ENCODE peak calls at places on chromosomes 16 and 17, in six cellular contexts. M is left ventricle myocardium inferior; K is body of pancreas; L is gastrocnemius medialis; D is cardiac muscle cell; V is CD8-positive, alpha-beta T cell. W is an unnamed sample.

GRCh38 chr16:3004781-3005284 is 7.9 kb upstream of the CLDN9 start:
- DNase-seq in M (no peak), K (peak; percentile 80), L (no peak), D (peak; percentile 79), V (no peak), W (no peak)

GRCh38 chr16:57987441-57988177 is 12.9 kb downstream of the ZNF319 start:
- DNase-seq in M (no peak), K (no peak), L (no peak), D (no peak), V (no peak), W (no peak)

GRCh38 chr16:30187556-30187865 is 4.1 kb downstream of the CORO1A start:
- DNase-seq in M (no peak), K (no peak), L (no peak), D (no peak), V (no peak), W (no peak)

GRCh38 chr17:48520631-48521045 is 10.2 kb downstream of the HOXB1 start:
- DNase-seq in M (no peak), K (no peak), L (no peak), D (no peak), V (no peak), W (no peak)

GRCh38 chr16:66292241-66292935 is 74.1 kb upstream of the CDH5 start:
- DNase-seq in M (no peak), K (no peak), L (no peak), D (no peak), V (no peak), W (no peak)

GRCh38 chr17:12744298-12744697 is 45.0 kb upstream of the ARHGAP44 start:
- DNase-seq in M (peak; percentile 57), K (no peak), L (no peak), D (no peak), V (no peak), W (no peak)

GRCh38 chr17:978110-979093 is 1.2 kb downstream of the NXN start:
- DNase-seq in M (peak; percentile 55), K (peak; percentile 50), L (no peak), D (peak; percentile 57), V (no peak), W (no peak)

GRCh38 chr17:62614142-62614541 is 13.3 kb upstream of the MRC2 start:
- DNase-seq in M (no peak), K (no peak), L (no peak), D (peak; percentile 72), V (no peak), W (no peak)

GRCh38 chr17:49365667-49366066 is 3.6 kb upstream of the ZNF652 start:
- DNase-seq in M (no peak), K (no peak), L (no peak), D (peak; percentile 8), V (no peak), W (no peak)

GRCh38 chr17:67477687-67478086 is 100.6 kb downstream of the PITPNC1 start:
- DNase-seq in M (no peak), K (no peak), L (no peak), D (no peak), V (no peak), W (peak; percentile 24)

GRCh38 chr17:55432358-55433028 is 10.9 kb upstream of the MMD start:
- DNase-seq in M (no peak), K (no peak), L (no peak), D (no peak), V (no peak), W (no peak)

GRCh38 chr16:61128545-61129323 is 907.5 kb downstream of the CDH8 start:
- DNase-seq in M (no peak), K (no peak), L (no peak), D (no peak), V (no peak), W (no peak)

GRCh38 chr17:10013360-10014112 is 108.5 kb upstream of the RCVRN start:
- DNase-seq in M (no peak), K (no peak), L (no peak), D (no peak), V (no peak), W (no peak)

DNA sequence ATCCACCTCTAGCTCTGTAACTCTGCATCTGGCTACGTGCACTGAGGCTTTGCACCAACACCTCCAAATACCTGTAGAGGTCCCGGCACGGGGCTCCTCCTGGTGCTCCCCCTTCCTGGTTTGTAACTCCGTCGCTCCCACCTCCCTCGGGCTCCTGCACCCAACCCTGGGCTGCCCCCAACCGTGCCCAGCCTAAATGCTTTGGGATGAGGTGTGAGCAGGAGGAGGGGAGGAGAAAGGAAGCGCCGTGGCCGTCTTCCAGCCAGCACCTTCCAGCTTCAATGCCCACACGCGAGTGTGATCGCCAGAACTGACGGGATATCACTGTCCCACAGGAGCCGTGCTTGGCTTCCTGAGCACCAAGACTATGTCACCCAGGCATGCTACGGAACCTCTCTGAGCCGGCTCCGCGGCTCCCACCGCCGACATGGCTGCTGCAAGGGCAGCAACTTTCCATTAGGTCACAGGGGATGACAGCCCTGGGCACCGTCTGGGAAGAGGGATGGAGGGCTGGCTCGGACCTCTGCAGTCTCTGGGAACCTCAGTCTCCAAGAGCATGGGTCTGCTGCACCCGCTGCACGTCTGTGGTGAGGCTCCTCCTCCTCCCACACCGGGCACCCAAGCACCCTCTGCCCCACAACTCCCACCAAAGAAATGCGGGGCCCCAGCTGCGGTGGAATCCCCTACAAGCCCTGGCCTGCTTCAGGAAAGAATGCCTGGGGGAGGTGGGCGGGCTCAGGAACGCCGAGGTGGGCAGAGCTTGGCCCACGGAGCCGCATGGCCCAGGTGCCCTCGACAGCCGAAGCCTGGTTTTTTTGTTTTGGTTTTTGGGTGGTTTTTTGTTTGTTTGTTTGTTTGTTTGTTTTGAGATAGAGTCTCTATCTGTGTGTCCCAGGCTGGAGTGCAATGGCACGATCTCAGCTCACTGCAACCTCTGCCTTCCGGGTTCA is 6.4 kb upstream of the SLC38A10 start:
- DNase-seq in M (no peak), K (no peak), L (no peak), D (no peak), V (no peak), W (no peak)
- H3K27ac ChIP-seq in M (no peak overlapping the region), K (no peak overlapping the region), L (no peak overlapping the region), D (no peak overlapping the region), V (no peak overlapping the region), W (no peak overlapping the region)

GRCh38 chr16:71738820-71739219 is 14.3 kb upstream of the PHLPP2 start:
- DNase-seq in M (no peak), K (no peak), L (no peak), D (no peak), V (no peak), W (no peak)
- H3K4me3 ChIP-seq in M (no peak overlapping the region), K (no peak overlapping the region), L (no peak overlapping the region), D (no peak overlapping the region), V (no peak overlapping the region), W (no peak overlapping the region)

DNA sequence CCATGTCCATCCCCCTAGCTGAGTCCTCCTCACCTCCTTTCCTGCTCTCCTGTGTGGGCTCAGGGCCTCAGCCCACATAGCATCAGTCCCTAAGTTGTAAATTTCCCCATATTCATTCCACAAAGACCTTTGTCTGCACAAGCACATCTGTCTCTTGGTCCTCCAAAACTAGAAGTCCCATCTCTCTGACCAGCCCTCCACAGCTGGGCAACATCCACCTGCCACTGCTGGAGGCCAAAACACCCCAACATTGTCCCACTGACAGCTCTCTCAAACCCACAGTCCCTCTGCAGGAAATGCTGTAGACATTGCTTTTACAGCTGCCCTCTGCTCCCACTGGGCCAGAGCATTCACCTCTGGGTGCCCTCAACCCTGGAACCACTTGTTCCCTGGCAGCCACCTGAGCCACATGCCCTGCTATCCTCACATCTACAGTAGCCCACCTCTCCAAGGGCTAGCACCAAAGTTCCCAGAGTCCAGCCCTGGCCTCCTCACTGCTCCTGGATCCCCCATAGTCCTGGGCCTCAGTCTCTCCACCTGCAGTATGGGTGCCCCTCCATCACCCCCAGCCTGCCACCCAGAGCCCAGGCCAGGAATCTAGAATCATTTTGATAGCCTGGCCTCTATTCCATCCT is 1722.7 kb downstream of the TP53TG3F start:
- DNase-seq in M (no peak), K (no peak), L (no peak), D (no peak), V (no peak), W (no peak)
- H3K9me3 ChIP-seq in M (no peaks in the 10 kb centered on the region), K (no peaks in the 10 kb centered on the region), L (no peaks in the 10 kb centered on the region), D (no peaks in the 10 kb centered on the region), V (no peaks in the 10 kb centered on the region), W (peaks cover 4% of the 10 kb centered on the region)

GRCh38 chr17:50588391-50589111 is 28.0 kb downstream of the CACNA1G start:
- DNase-seq in M (peak; percentile 38), K (no peak), L (no peak), D (no peak), V (no peak), W (no peak)
- H3K27ac ChIP-seq in M (peak overlapping the region; percentile 66), K (no peak overlapping the region), L (no peak overlapping the region), D (peak overlapping the region; percentile 75), V (no peak overlapping the region), W (no peak overlapping the region)

DNA sequence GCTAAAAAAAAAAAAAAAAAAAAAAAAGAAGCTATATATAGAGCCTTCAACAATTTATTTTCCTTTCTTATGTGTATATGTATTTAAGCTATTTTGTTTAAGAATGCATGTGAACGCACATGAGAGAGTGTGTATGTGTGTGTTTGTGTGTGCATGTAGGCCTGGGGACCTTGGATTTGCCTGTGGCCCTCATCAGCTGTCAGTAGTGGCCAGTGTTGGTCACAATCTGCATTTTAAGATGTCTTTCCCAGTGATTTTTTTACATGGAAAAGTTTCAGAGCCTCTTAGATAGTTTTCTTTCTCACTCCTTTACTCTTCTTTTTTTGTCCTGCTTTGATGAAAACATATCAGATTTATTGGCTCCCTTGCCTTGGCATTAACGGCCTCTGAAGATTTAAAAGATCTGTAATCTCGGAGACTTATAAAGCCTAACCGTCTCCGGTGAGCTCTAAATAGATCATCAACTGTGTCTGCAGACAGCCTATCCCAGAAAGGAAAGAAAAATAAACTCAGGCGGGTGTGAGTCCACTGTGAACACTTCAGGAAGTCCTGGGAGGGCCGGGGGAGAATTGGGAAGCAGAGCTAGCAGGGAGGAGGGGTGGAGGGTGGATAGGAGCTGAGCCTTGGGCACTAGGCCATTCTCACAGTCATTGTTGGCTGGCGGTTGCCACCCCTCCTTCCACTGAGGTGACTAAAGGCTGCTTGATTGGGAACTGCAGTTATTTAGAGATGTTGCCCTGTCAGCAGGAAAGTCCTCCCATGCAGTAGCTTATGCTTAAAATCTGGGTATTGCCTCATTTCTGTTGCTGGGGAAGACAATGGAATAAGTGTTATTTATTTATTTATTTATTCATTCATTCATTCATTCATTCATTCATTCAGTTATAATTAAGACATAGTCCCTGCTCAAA is 86.8 kb downstream of the WWP2 start:
- DNase-seq in M (peak; percentile 86), K (peak; percentile 88), L (peak; percentile 69), D (peak; percentile 74), V (no peak), W (no peak)
- H3K4me3 ChIP-seq in M (peak overlapping the region; percentile 49), K (no peak overlapping the region), L (peak overlapping the region; percentile 31), D (no peak overlapping the region), V (no peak overlapping the region), W (no peak overlapping the region)

GRCh38 chr16:844638-845348 is 44.3 kb upstream of the GNG13 start:
- DNase-seq in M (no peak), K (no peak), L (no peak), D (no peak), V (no peak), W (no peak)
- H3K9me3 ChIP-seq in M (no peaks in the 10 kb centered on the region), K (no peaks in the 10 kb centered on the region), L (no peaks in the 10 kb centered on the region), D (no peaks in the 10 kb centered on the region), V (no peaks in the 10 kb centered on the region), W (no peaks in the 10 kb centered on the region)